ENCODE peak calls at places on chromosomes 7 and 10, in eight cellular contexts. A, Q, Z, V, B, U, W and C are unnamed samples.

GRCh38 chr10:54900584-54900983 is 99.6 kb upstream of the PCDH15 start:
- DNase-seq in Z (no peak), W (no peak), V (no peak), B (peak; percentile 10), A (no peak), U (no peak), Q (no peak), C (no peak)

GRCh38 chr10:123132576-123133477 is 2.9 kb upstream of the HMX3 start:
- DNase-seq in A (peak; percentile 80), Q (peak; percentile 84), W (peak; percentile 80), V (peak; percentile 62), Z (peak; percentile 88), U (peak; percentile 70), B (peak; percentile 90), C (peak; percentile 69)

GRCh38 chr7:155665957-155666287 is 21.5 kb downstream of the RBM33 start:
- DNase-seq in Q (no peak), Z (peak; percentile 82), U (no peak), W (no peak), B (no peak), V (no peak), A (no peak), C (no peak)

GRCh38 chr10:43236176-43236850 is 30.6 kb downstream of the RASGEF1A start:
- DNase-seq in B (no peak), U (no peak), A (no peak), V (no peak), Q (no peak), W (no peak), Z (no peak), C (no peak)

GRCh38 chr7:100852048-100852872 is at the start of gene SLC12A9:
- DNase-seq in B (peak; percentile 96), A (peak; percentile 97), Q (peak; percentile 91), Z (peak; percentile 89), U (peak; percentile 83), W (peak; percentile 85), V (peak; percentile 69), C (peak; percentile 98)

GRCh38 chr7:36390199-36391090 is 783 bp downstream of the ANLN start:
- DNase-seq in Z (peak; percentile 88), B (peak; percentile 34), W (peak; percentile 49), U (peak; percentile 63), A (no peak), V (no peak), Q (no peak), C (no peak)

GRCh38 chr7:45920543-45921380 is at the start of gene IGFBP3:
- DNase-seq in U (no peak), W (no peak), Z (peak; percentile 61), B (no peak), A (no peak), Q (no peak), V (no peak), C (no peak)

GRCh38 chr7:133319842-133320241 is 67.0 kb downstream of the EXOC4 start:
- DNase-seq in V (no peak), Q (no peak), U (no peak), W (no peak), Z (no peak), B (no peak), A (no peak), C (no peak)

GRCh38 chr10:130809761-130810515 is 501.6 kb downstream of the TCERG1L start:
- DNase-seq in W (no peak), V (no peak), U (no peak), A (no peak), B (no peak), Q (no peak), Z (no peak), C (no peak)

GRCh38 chr10:32084484-32084883 is 28.3 kb upstream of the KIF5B start:
- DNase-seq in V (no peak), Z (no peak), U (no peak), Q (no peak), W (no peak), B (no peak), A (no peak), C (no peak)

GRCh38 chr10:8800426-8800825 is 745.9 kb downstream of the GATA3 start:
- DNase-seq in V (no peak), B (no peak), W (no peak), Q (no peak), Z (no peak), A (no peak), U (no peak), C (no peak)